ENCODE peak calls at places on chromosomes 13 and 19, in five cellular contexts. F is A673, E is NCI-H774, N is C1 segment of cervical spinal cord, V is hepatic stellate cell. H is an unnamed sample.

GRCh38 chr13:23570099-23570926 is at the start of gene TNFRSF19:
- DNase-seq in V (peak; percentile 50), N (no peak), F (peak; percentile 49), E (no peak), H (peak; percentile 37)

GRCh38 chr13:108734676-108735075 is 105.3 kb downstream of the MYO16 start:
- DNase-seq in V (no peak), F (peak; percentile 17), E (no peak), N (no peak), H (no peak)

GRCh38 chr19:48950159-48950558 is 4.5 kb upstream of the BAX start:
- DNase-seq in V (no peak), E (no peak), F (no peak), N (no peak), H (no peak)

GRCh38 chr19:28493881-28494280 is 719.1 kb downstream of the UQCRFS1 start:
- DNase-seq in F (no peak), V (no peak), N (no peak), E (no peak), H (no peak)

GRCh38 chr13:100525453-100526298 is 62.9 kb downstream of the GGACT start:
- DNase-seq in E (no peak), V (no peak), N (no peak), F (no peak), H (no peak)

GRCh38 chr19:3785938-3786824 is at the start of gene MATK:
- DNase-seq in F (no peak), E (no peak), N (no peak), V (no peak), H (no peak)

GRCh38 chr19:33440682-33441081 is 67.2 kb downstream of the CEBPG start:
- DNase-seq in N (no peak), V (no peak), F (no peak), E (no peak), H (no peak)

GRCh38 chr13:76790519-76791289 is 95.5 kb downstream of the KCTD12 start:
- DNase-seq in V (no peak), E (peak; percentile 15), F (no peak), N (no peak), H (no peak)

GRCh38 chr19:33245948-33246728 is 20.5 kb upstream of the SLC7A10 start:
- DNase-seq in E (no peak), V (no peak), F (no peak), N (no peak), H (no peak)

GRCh38 chr19:3458595-3459284 is 21.6 kb downstream of the SMIM24 start:
- DNase-seq in V (peak; percentile 50), F (no peak), E (no peak), N (peak; percentile 71), H (no peak)

GRCh38 chr19:16573296-16573695 is 1.1 kb upstream of the SLC35E1 start:
- DNase-seq in V (no peak), E (no peak), N (no peak), F (no peak), H (no peak)

GRCh38 chr19:18775586-18776287 is 15.4 kb downstream of the COMP start:
- DNase-seq in V (peak; percentile 84), E (no peak), F (no peak), N (no peak), H (no peak)

GRCh38 chr19:1469200-1469935 is 9.6 kb downstream of the C19orf25 start:
- DNase-seq in N (no peak), F (no peak), V (no peak), E (no peak), H (no peak)

H was measured in body of pancreas.